ENCODE peak calls at places on chromosomes 4 and X, in nine cellular contexts. H is activated CD8-positive, alpha-beta memory T cell treated with anti-CD3 and anti-CD28 coated beads for 4 hours; Y is PC-9; B is G401; M is left kidney; D is neural crest cell; T is mesendoderm; W is HTR-8/SVneo; O is mesenteric fat pad. Q is an unnamed sample.

GRCh38 chrX:150730719-150731118 is 37.5 kb downstream of the MTMR1 start:
- DNase-seq in H (no peak), Y (no peak), B (no peak), M (no peak), D (no peak), T (no peak), W (no peak), O (no peak), Q (no peak)

GRCh38 chr4:113901994-113902787 is 77.3 kb downstream of the ARSJ start:
- DNase-seq in H (no peak), Y (no peak), B (peak; percentile 98), M (peak; percentile 74), D (no peak), T (peak; percentile 18), W (no peak), O (no peak), Q (peak; percentile 33)

GRCh38 chr4:41874398-41874797 is 60.8 kb upstream of the TMEM33 start:
- DNase-seq in H (no peak), Y (no peak), B (no peak), M (no peak), D (no peak), T (no peak), W (no peak), O (no peak), Q (no peak)

GRCh38 chr4:83618431-83618830 is 82.5 kb downstream of the GPAT3 start:
- DNase-seq in H (no peak), Y (peak; percentile 86), B (no peak), M (peak; percentile 65), D (no peak), T (peak; percentile 74), W (peak; percentile 29), O (no peak), Q (no peak)

GRCh38 chr4:141636771-141637460 is 533 bp downstream of the IL15 start:
- DNase-seq in H (no peak), Y (peak; percentile 50), B (no peak), M (peak; percentile 78), D (peak; percentile 20), T (peak; percentile 65), W (peak; percentile 49), O (no peak), Q (peak; percentile 8)

GRCh38 chr4:138765442-138765841 is 250.1 kb upstream of the NOCT start:
- DNase-seq in H (no peak), Y (no peak), B (no peak), M (no peak), D (no peak), T (no peak), W (no peak), O (no peak), Q (no peak)

GRCh38 chr4:14916554-14917304 is 85.6 kb upstream of the CPEB2 start:
- DNase-seq in H (no peak), Y (peak; percentile 82), B (no peak), M (no peak), D (no peak), T (peak; percentile 51), W (peak; percentile 6), O (no peak), Q (no peak)

GRCh38 chrX:149757206-149758067 is 16.4 kb upstream of the HSFX1 start:
- DNase-seq in H (no peak), Y (no peak), B (no peak), M (no peak), D (no peak), T (no peak), W (no peak), O (no peak), Q (no peak)

GRCh38 chr4:153543351-153543750 is 77.2 kb downstream of the TMEM131L start:
- DNase-seq in H (no peak), Y (no peak), B (no peak), M (no peak), D (no peak), T (no peak), W (no peak), O (no peak), Q (no peak)

GRCh38 chr4:183175631-183176232 is 76.7 kb downstream of the WWC2 start:
- DNase-seq in H (no peak), Y (peak; percentile 69), B (no peak), M (peak; percentile 57), D (no peak), T (no peak), W (peak; percentile 51), O (no peak), Q (no peak)

GRCh38 chr4:102157984-102158383 is 187.3 kb downstream of the SLC39A8 start:
- DNase-seq in H (no peak), Y (no peak), B (no peak), M (peak; percentile 49), D (no peak), T (no peak), W (no peak), O (no peak), Q (no peak)

GRCh38 chrX:119186194-119186593 is 49.9 kb upstream of the PGRMC1 start:
- DNase-seq in H (no peak), Y (no peak), B (no peak), M (no peak), D (no peak), T (no peak), W (no peak), O (no peak), Q (no peak)

GRCh38 chr4:1260418-1261106 is 11.6 kb upstream of the CTBP1 start:
- DNase-seq in H (no peak), Y (no peak), B (no peak), M (no peak), D (no peak), T (no peak), W (no peak), O (peak; percentile 51), Q (no peak)

GRCh38 chrX:68685722-68686683 is 38.5 kb downstream of the STARD8 start:
- DNase-seq in H (no peak), Y (no peak), B (no peak), M (peak; percentile 61), D (peak; percentile 8), T (peak; percentile 89), W (no peak), O (no peak), Q (no peak)

GRCh38 chr4:83910693-83911092 is 374.8 kb downstream of the GPAT3 start:
- DNase-seq in H (no peak), Y (no peak), B (no peak), M (no peak), D (no peak), T (no peak), W (no peak), O (no peak), Q (no peak)

GRCh38 chr4:131509521-131509920 is 1639.6 kb upstream of the PCDH10 start:
- DNase-seq in H (no peak), Y (no peak), B (no peak), M (no peak), D (no peak), T (no peak), W (no peak), O (no peak), Q (no peak)

GRCh38 chrX:9851890-9852289 is 65.7 kb downstream of the SHROOM2 start:
- DNase-seq in H (no peak), Y (no peak), B (no peak), M (peak; percentile 89), D (no peak), T (peak; percentile 37), W (no peak), O (no peak), Q (no peak)

GRCh38 chrX:65127804-65128203 is 151.6 kb upstream of the ZC4H2 start:
- DNase-seq in H (no peak), Y (no peak), B (no peak), M (no peak), D (no peak), T (no peak), W (no peak), O (no peak), Q (no peak)

GRCh38 chrX:13376857-13377441 is 57.1 kb upstream of the ATXN3L start:
- DNase-seq in H (no peak), Y (no peak), B (no peak), M (peak; percentile 26), D (no peak), T (no peak), W (no peak), O (no peak), Q (peak; percentile 9)

GRCh38 chr4:72326692-72327632 is 242.1 kb downstream of the ADAMTS3 start:
- DNase-seq in H (no peak), Y (no peak), B (peak; percentile 23), M (peak; percentile 44), D (no peak), T (peak; percentile 51), W (peak; percentile 10), O (no peak), Q (no peak)

GRCh38 chr4:11912886-11913285 is 484.2 kb upstream of the HS3ST1 start:
- DNase-seq in H (no peak), Y (no peak), B (no peak), M (no peak), D (no peak), T (no peak), W (no peak), O (no peak), Q (no peak)